ENCODE peak calls at places on chromosomes 7 and 10, in five cellular contexts. U is adrenal gland, I is prostate gland, T is GM12891, Q is HCT116. N is an unnamed sample.
A peak's percentile ranks its signal among the peaks of the same experiment; 100 is the strongest.

GRCh38 chr7:115838829-115839228 is 191.7 kb downstream of the TFEC start:
- DNase-seq in T (no peak), I (no peak), Q (no peak), U (no peak), N (no peak)

GRCh38 chr7:118472581-118472980 is 248.1 kb downstream of the ANKRD7 start:
- DNase-seq in T (no peak), Q (no peak), I (no peak), U (no peak), N (no peak)

GRCh38 chr10:131017566-131018285 is 293.8 kb downstream of the TCERG1L start:
- DNase-seq in T (no peak), I (no peak), U (no peak), Q (no peak), N (no peak)

GRCh38 chr10:22016046-22016705 is 12.6 kb upstream of the DNAJC1 start:
- DNase-seq in I (no peak), Q (no peak), T (no peak), U (no peak), N (no peak)

GRCh38 chr10:78053201-78053868 is 19.7 kb downstream of the RPS24 start:
- DNase-seq in Q (no peak), I (no peak), U (no peak), T (no peak), N (peak; percentile 50)

GRCh38 chr7:111878788-111879187 is 316.5 kb upstream of the IMMP2L start:
- DNase-seq in U (no peak), I (no peak), Q (no peak), T (no peak), N (no peak)

GRCh38 chr10:61487506-61487905 is 34.3 kb upstream of the TMEM26 start:
- DNase-seq in U (no peak), T (no peak), I (no peak), Q (no peak), N (no peak)

GRCh38 chr7:94740490-94740889 is 84.6 kb upstream of the SGCE start:
- DNase-seq in I (no peak), T (no peak), U (no peak), Q (no peak), N (no peak)

GRCh38 chr7:80643336-80643925 is 5.0 kb downstream of the CD36 start:
- DNase-seq in T (no peak), U (no peak), I (no peak), Q (no peak), N (no peak)
- TF ChIP-seq POLR2A in T (no peak), U (no peak), I (no peak), Q (no peak), N (no peak)

GRCh38 chr10:87817873-87818504 is at the start of gene ATAD1:
- DNase-seq in I (peak; percentile 76), Q (peak; percentile 77), T (peak; percentile 54), U (peak; percentile 88), N (peak; percentile 92)
- TF ChIP-seq POLR2A in I (peak; percentile 62), Q (peak; percentile 89), T (peak; percentile 78), U (peak; percentile 41), N (peak; percentile 72)

GRCh38 chr7:8232999-8233847 is 28.7 kb downstream of the ICA1 start:
- DNase-seq in U (no peak), T (no peak), Q (no peak), I (no peak), N (no peak)
- TF ChIP-seq POLR2A in U (no peak), T (no peak), Q (no peak), I (no peak), N (no peak)

GRCh38 chr7:17298102-17298839 is at the start of gene AHR:
- DNase-seq in I (peak; percentile 92), Q (peak; percentile 88), T (peak; percentile 56), U (peak; percentile 95), N (no peak)
- TF ChIP-seq POLR2A in I (peak; percentile 90), Q (peak; percentile 77), T (peak; percentile 72), U (peak; percentile 88), N (no peak)

DNA sequence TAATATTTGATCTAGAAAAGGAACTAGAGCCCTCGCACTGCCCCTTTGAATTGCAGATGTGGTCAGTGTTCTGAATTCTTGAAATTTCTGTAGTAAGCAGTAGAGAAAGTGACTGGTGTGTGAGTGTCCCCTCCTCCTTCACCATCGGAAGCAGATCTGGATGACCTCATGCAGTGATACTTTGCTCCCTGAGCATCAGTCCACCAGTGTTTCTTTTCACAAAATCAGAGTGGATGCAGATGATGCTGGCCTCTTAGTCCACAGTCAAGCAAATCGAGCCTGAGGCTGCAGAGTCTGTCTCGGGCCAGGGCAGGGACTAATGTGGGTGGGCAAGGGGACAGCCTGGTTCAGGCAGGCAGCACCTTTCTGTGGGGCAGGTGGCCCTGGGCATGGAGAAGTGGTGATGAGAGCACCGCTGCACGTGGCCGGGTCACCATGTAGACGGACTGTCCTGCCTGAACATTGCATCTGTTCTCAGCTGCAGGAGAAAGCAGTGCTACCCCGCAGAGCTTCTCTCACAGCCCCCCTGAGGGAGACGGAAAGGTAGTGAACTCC is 5.4 kb downstream of the INSIG1 start:
- DNase-seq in Q (no peak), I (no peak), U (no peak), T (no peak), N (no peak)
- TF ChIP-seq POLR2A in Q (no peak), I (no peak), U (no peak), T (no peak), N (no peak)

GRCh38 chr10:132395704-132396494 is 1.1 kb upstream of the PWWP2B start:
- DNase-seq in I (no peak), U (peak; percentile 86), T (no peak), Q (no peak), N (no peak)
- TF ChIP-seq POLR2A in I (peak; percentile 51), U (no peak), T (no peak), Q (no peak), N (no peak)

GRCh38 chr7:101251871-101252659 is 7.2 kb upstream of the FIS1 start:
- DNase-seq in U (peak; percentile 98), Q (peak; percentile 97), T (peak; percentile 93), I (peak; percentile 96), N (peak; percentile 97)
- TF ChIP-seq POLR2A in U (peak; percentile 15), Q (peak; percentile 59), T (peak; percentile 79), I (no peak), N (peak; percentile 60)

N was measured in H54.